ENCODE peak calls at places on chromosome 22, in nine cellular contexts. I is breast epithelium; S is AG09309; Q is GM03348; M is activated CD4-positive, alpha-beta T cell treated with anti-CD3 and anti-CD28 coated beads, Interleukin-2, amount 50 U/mL, for 48 hours; Y is stimulated activated CD8-positive, alpha-beta memory T cell treated with anti-CD3 and anti-CD28 coated beads, Interleukin-4, amount 100 ng/mL, for 24 hours; K is AG08395; J is C1 segment of cervical spinal cord; V is HEK293T. O is an unnamed sample.

GRCh38 chr22:23762866-23763578 is at the start of gene C22orf15:
- DNase-seq in I (no peak), S (no peak), Q (peak), M (no peak), Y (no peak), K (peak), J (no peak), V (no peak), O (no peak)

GRCh38 chr22:49351761-49352221 is 475.9 kb downstream of the BRD1 start:
- DNase-seq in I (peak), S (no peak), Q (no peak), M (no peak), Y (no peak), K (no peak), J (no peak), V (no peak), O (no peak)

GRCh38 chr22:42367980-42368378 is 64.2 kb downstream of the NFAM1 start:
- DNase-seq in I (no peak), S (no peak), Q (no peak), M (peak), Y (no peak), K (no peak), J (no peak), V (no peak), O (no peak)

GRCh38 chr22:40018051-40018450 is 23.3 kb downstream of the FAM83F start:
- DNase-seq in I (no peak), S (no peak), Q (no peak), M (no peak), Y (no peak), K (no peak), J (no peak), V (no peak), O (no peak)

GRCh38 chr22:46262449-46263207 is 515 bp downstream of the PKDREJ start:
- DNase-seq in I (peak), S (no peak), Q (peak), M (peak), Y (no peak), K (no peak), J (no peak), V (no peak), O (no peak)

GRCh38 chr22:38222797-38223119 is 21.0 kb downstream of the MAFF start:
- DNase-seq in I (peak), S (no peak), Q (no peak), M (no peak), Y (no peak), K (no peak), J (no peak), V (no peak), O (no peak)

GRCh38 chr22:19085233-19086043 is 36.8 kb downstream of the DGCR2 start:
- DNase-seq in I (no peak), S (no peak), Q (peak), M (no peak), Y (no peak), K (peak), J (no peak), V (peak), O (no peak)

GRCh38 chr22:20438678-20439492 is 1.3 kb upstream of the SCARF2 start:
- DNase-seq in I (no peak), S (no peak), Q (peak), M (no peak), Y (no peak), K (peak), J (no peak), V (peak), O (no peak)

GRCh38 chr22:30743257-30744020 is 48.8 kb downstream of the OSBP2 start:
- DNase-seq in I (no peak), S (no peak), Q (no peak), M (peak), Y (no peak), K (no peak), J (no peak), V (no peak), O (no peak)

GRCh38 chr22:40024201-40025061 is 29.7 kb downstream of the FAM83F start:
- DNase-seq in I (no peak), S (no peak), Q (peak), M (peak), Y (peak), K (peak), J (no peak), V (peak), O (peak)

GRCh38 chr22:47040486-47041145 is 278.2 kb downstream of the TBC1D22A start:
- DNase-seq in I (no peak), S (no peak), Q (no peak), M (no peak), Y (no peak), K (no peak), J (no peak), V (no peak), O (no peak)

GRCh38 chr22:39205344-39206021 is 39.3 kb downstream of the PDGFB start:
- DNase-seq in I (no peak), S (no peak), Q (peak), M (peak), Y (peak), K (peak), J (no peak), V (no peak), O (no peak)

GRCh38 chr22:19806213-19807160 is 45.9 kb downstream of the TBX1 start:
- DNase-seq in I (peak), S (no peak), Q (no peak), M (no peak), Y (no peak), K (no peak), J (no peak), V (no peak), O (no peak)

GRCh38 chr22:44685384-44686056 is 16.5 kb upstream of the PRR5 start:
- DNase-seq in I (no peak), S (no peak), Q (peak), M (peak), Y (peak), K (peak), J (no peak), V (peak), O (no peak)

GRCh38 chr22:48905206-48905975 is 922.3 kb downstream of the BRD1 start:
- DNase-seq in I (no peak), S (no peak), Q (no peak), M (no peak), Y (no peak), K (no peak), J (no peak), V (no peak), O (no peak)

GRCh38 chr22:37063436-37064420 is 12.2 kb downstream of the KCTD17 start:
- DNase-seq in I (no peak), S (no peak), Q (no peak), M (no peak), Y (no peak), K (no peak), J (no peak), V (no peak), O (no peak)

GRCh38 chr22:46984751-46985506 is 222.5 kb downstream of the TBC1D22A start:
- DNase-seq in I (no peak), S (peak), Q (peak), M (no peak), Y (no peak), K (peak), J (no peak), V (no peak), O (no peak)

GRCh38 chr22:37985751-37986281 is 1.5 kb upstream of the SOX10 start:
- DNase-seq in I (no peak), S (no peak), Q (no peak), M (no peak), Y (no peak), K (no peak), J (peak), V (no peak), O (peak)

GRCh38 chr22:27597703-27598444 is 203.7 kb downstream of the MN1 start:
- DNase-seq in I (no peak), S (no peak), Q (no peak), M (no peak), Y (no peak), K (peak), J (no peak), V (peak), O (no peak)

GRCh38 chr22:49659281-49659923 is 168.3 kb downstream of the BRD1 start:
- DNase-seq in I (peak), S (no peak), Q (no peak), M (no peak), Y (no peak), K (no peak), J (no peak), V (no peak), O (no peak)

GRCh38 chr22:25843660-25844275 is 101.8 kb downstream of the MYO18B start:
- DNase-seq in I (no peak), S (no peak), Q (no peak), M (no peak), Y (no peak), K (no peak), J (no peak), V (no peak), O (no peak)

GRCh38 chr22:28978158-28978557 is 83.5 kb downstream of the C22orf31 start:
- DNase-seq in I (no peak), S (no peak), Q (peak), M (no peak), Y (no peak), K (peak), J (no peak), V (no peak), O (no peak)

GRCh38 chr22:35154937-35155387 is 89.0 kb downstream of the ISX start:
- DNase-seq in I (peak), S (peak), Q (peak), M (peak), Y (no peak), K (peak), J (no peak), V (peak), O (peak)

O was measured in anterior cingulate cortex.